ENCODE peak calls at places on chromosomes 2 and 18, in four cellular contexts. V is AG04449, X is choroid plexus epithelial cell, W is cardiac muscle cell. Q is an unnamed sample.

GRCh38 chr2:240306185-240306584 is 129.3 kb upstream of the GPC1 start:
- DNase-seq in X (no peak), W (no peak), V (no peak), Q (no peak)

GRCh38 chr2:225354281-225354774 is 45.2 kb upstream of the NYAP2 start:
- DNase-seq in X (peak; percentile 93), W (no peak), V (no peak), Q (peak; percentile 80)

GRCh38 chr2:19764998-19765397 is 136.8 kb downstream of the TTC32 start:
- DNase-seq in X (peak; percentile 35), W (peak; percentile 56), V (no peak), Q (no peak)

GRCh38 chr2:158191076-158191566 is 89.4 kb downstream of the UPP2 start:
- DNase-seq in V (no peak), X (peak; percentile 42), W (no peak), Q (no peak)

GRCh38 chr2:203782262-203782976 is 76.0 kb downstream of the CD28 start:
- DNase-seq in W (peak; percentile 98), X (peak; percentile 98), V (peak; percentile 92), Q (peak; percentile 81)

GRCh38 chr2:173075056-173075780 is 428 bp upstream of the MAP3K20 start:
- DNase-seq in X (no peak), W (no peak), V (no peak), Q (no peak)

GRCh38 chr2:36530178-36530982 is 67.6 kb downstream of the FEZ2 start:
- DNase-seq in W (peak; percentile 47), X (peak; percentile 64), V (peak; percentile 40), Q (no peak)

GRCh38 chr2:158716091-158716815 is 78.9 kb upstream of the DAPL1 start:
- DNase-seq in V (no peak), W (peak; percentile 27), X (no peak), Q (peak; percentile 36)

GRCh38 chr18:7272268-7273049 is 41.6 kb downstream of the LRRC30 start:
- DNase-seq in V (no peak), W (peak; percentile 88), X (peak; percentile 93), Q (no peak)

GRCh38 chr18:8264861-8265411 is 344.3 kb upstream of the RAB12 start:
- DNase-seq in V (no peak), X (peak; percentile 62), W (peak; percentile 27), Q (no peak)

GRCh38 chr18:23331091-23331920 is 121.8 kb upstream of the RIOK3 start:
- DNase-seq in X (no peak), V (no peak), W (no peak), Q (no peak)

GRCh38 chr2:107772380-107772779 is 54.3 kb upstream of the RGPD4 start:
- DNase-seq in W (no peak), X (no peak), V (no peak), Q (no peak)

GRCh38 chr2:174334781-174335604 is at the start of gene SP9:
- DNase-seq in X (no peak), W (peak; percentile 43), V (no peak), Q (no peak)

GRCh38 chr2:133674433-133675331 is 106.4 kb upstream of the NCKAP5 start:
- DNase-seq in X (peak; percentile 93), V (peak; percentile 85), W (peak; percentile 89), Q (peak; percentile 69)

GRCh38 chr18:944440-944839 is 39.8 kb downstream of the ADCYAP1 start:
- DNase-seq in W (peak; percentile 87), X (peak; percentile 61), V (no peak), Q (peak; percentile 82)

GRCh38 chr2:100416397-100416938 is 1.0 kb downstream of the CHST10 start:
- DNase-seq in V (no peak), X (no peak), W (peak; percentile 7), Q (no peak)

GRCh38 chr2:46737577-46737976 is 178.0 kb downstream of the MCFD2 start:
- DNase-seq in V (no peak), W (no peak), X (peak; percentile 58), Q (no peak)

GRCh38 chr2:60047944-60048525 is 505.4 kb downstream of the BCL11A start:
- DNase-seq in V (no peak), W (no peak), X (no peak), Q (no peak)

GRCh38 chr2:28387082-28387960 is 5.3 kb upstream of the FOSL2 start:
- DNase-seq in V (no peak), W (peak; percentile 73), X (peak; percentile 43), Q (no peak)

GRCh38 chr18:57077786-57078552 is 68.9 kb upstream of the BOD1L2 start:
- DNase-seq in W (no peak), X (no peak), V (no peak), Q (no peak)

GRCh38 chr18:79604205-79604912 is 75.2 kb upstream of the CTDP1 start:
- DNase-seq in X (no peak), V (no peak), W (no peak), Q (no peak)

GRCh38 chr18:57561728-57562423 is 24.6 kb downstream of the FECH start:
- DNase-seq in X (peak; percentile 75), V (no peak), W (peak; percentile 64), Q (no peak)

GRCh38 chr2:48482774-48483173 is 47.2 kb upstream of the STON1 start:
- DNase-seq in W (peak; percentile 60), X (peak; percentile 21), V (no peak), Q (no peak)

GRCh38 chr2:149601141-149601796 is 13.7 kb upstream of the MMADHC start:
- DNase-seq in W (peak; percentile 67), V (no peak), X (peak; percentile 74), Q (no peak)

GRCh38 chr2:157056200-157056676 is 201.3 kb upstream of the GALNT5 start:
- DNase-seq in W (peak; percentile 79), X (peak; percentile 86), V (no peak), Q (no peak)

GRCh38 chr2:197034969-197035368 is 108.5 kb upstream of the PGAP1 start:
- DNase-seq in V (no peak), W (no peak), X (no peak), Q (no peak)

GRCh38 chr2:146669735-146670134 is 1175.1 kb upstream of the ACVR2A start:
- DNase-seq in V (no peak), X (no peak), W (no peak), Q (no peak)

GRCh38 chr2:71460595-71461303 is 7.4 kb downstream of the DYSF start:
- DNase-seq in V (no peak), X (peak; percentile 58), W (peak; percentile 50), Q (no peak)

GRCh38 chr2:94876523-94876863 is 5.3 kb downstream of the TEKT4 start:
- DNase-seq in W (no peak), V (no peak), X (no peak), Q (no peak)

GRCh38 chr18:63936156-63936931 is 12.8 kb upstream of the HMSD start:
- DNase-seq in W (peak; percentile 83), X (peak; percentile 67), V (no peak), Q (peak; percentile 16)

GRCh38 chr2:181106789-181107418 is 126.5 kb downstream of the UBE2E3 start:
- DNase-seq in X (peak; percentile 98), V (peak; percentile 85), W (peak; percentile 83), Q (peak; percentile 93)

GRCh38 chr18:35732652-35733051 is 151.1 kb downstream of the GALNT1 start:
- DNase-seq in V (no peak), W (peak; percentile 42), X (peak; percentile 18), Q (no peak)

GRCh38 chr2:231602874-231603467 is 10.3 kb downstream of the TEX44 start:
- DNase-seq in W (no peak), V (no peak), X (no peak), Q (no peak)

GRCh38 chr2:64259301-64259700 is 115.1 kb upstream of the PELI1 start:
- DNase-seq in X (peak; percentile 54), V (no peak), W (peak; percentile 83), Q (no peak)

GRCh38 chr2:158602027-158602426 is 145.3 kb downstream of the PKP4 start:
- DNase-seq in X (no peak), W (no peak), V (no peak), Q (no peak)

GRCh38 chr2:106089611-106090010 is 104.5 kb downstream of the UXS1 start:
- DNase-seq in W (no peak), V (no peak), X (no peak), Q (no peak)

GRCh38 chr18:43620936-43621335 is 343.6 kb upstream of the SYT4 start:
- DNase-seq in V (no peak), X (peak; percentile 46), W (peak; percentile 45), Q (no peak)

GRCh38 chr2:220779918-220780317 is 792.2 kb downstream of the EPHA4 start:
- DNase-seq in V (peak; percentile 41), W (peak; percentile 65), X (peak; percentile 71), Q (peak; percentile 49)

GRCh38 chr2:26184555-26185303 is 11.8 kb downstream of the GAREM2 start:
- DNase-seq in V (peak; percentile 7), W (peak; percentile 91), X (peak; percentile 88), Q (peak; percentile 12)
- H3K4me3 ChIP-seq in V (peak overlapping the region; percentile 67), W (peak overlapping the region; percentile 19), X (peak overlapping the region; percentile 61), Q (peak overlapping the region; percentile 37)

GRCh38 chr18:47611649-47612048 is 318.8 kb downstream of the SMAD2 start:
- DNase-seq in X (no peak), W (no peak), V (no peak), Q (no peak)
- TF ChIP-seq CTCF in X (no peak), W (no peak), V (no peak), Q (no peak)

GRCh38 chr18:34223893-34224422 is 755 bp downstream of the NOL4 start:
- DNase-seq in V (no peak), W (no peak), X (peak; percentile 1), Q (no peak)

GRCh38 chr18:34224423-34225217 is at the start of gene NOL4:
- DNase-seq in X (peak; percentile 2), V (no peak), W (peak; percentile 9), Q (peak; percentile 46)

GRCh38 chr18:34222025-34222395 is 2.7 kb downstream of the NOL4 start:
- DNase-seq in X (no peak), W (no peak), V (no peak), Q (no peak)

GRCh38 chr18:34222396-34223163 is 2.1 kb downstream of the NOL4 start:
- DNase-seq in W (no peak), V (no peak), X (peak; percentile 1), Q (no peak)

DNA sequence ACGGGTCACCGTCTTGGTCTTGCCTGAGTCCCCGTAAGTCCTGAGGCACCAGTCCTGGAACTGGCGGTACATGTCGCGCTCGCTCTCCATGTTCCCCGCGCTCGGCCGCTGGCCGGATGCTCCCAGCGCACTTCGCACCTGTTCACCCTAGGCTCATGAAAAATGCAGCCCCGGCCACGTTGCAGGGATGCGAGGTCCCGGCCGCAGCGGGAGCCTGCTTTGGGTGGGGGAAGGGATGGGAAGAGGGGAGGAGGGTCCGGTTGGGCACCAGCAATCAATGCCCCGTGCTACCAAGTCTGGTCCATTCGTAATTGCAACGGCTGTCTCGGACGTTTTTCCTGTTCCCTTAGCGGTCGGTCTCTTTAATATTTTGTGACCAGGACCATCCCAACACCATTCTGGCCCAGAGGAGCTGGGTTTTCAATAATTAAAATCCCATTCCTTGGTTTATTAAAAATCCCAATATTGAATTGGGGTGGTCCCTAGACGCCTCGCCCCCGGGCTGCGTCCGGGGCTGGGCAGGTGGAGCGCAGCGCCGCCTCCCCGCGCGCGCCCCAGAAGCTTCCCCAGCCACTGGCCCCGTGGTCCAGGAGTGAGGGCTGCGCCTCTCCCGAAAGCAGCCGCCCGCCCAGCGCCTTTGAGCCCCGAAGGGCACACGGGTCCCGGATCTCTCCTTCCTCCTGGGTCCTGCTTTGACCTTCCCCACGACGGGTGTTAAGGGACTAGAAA is 1.4 kb downstream of the NOL4 start:
- DNase-seq in W (no peak), V (no peak), X (no peak), Q (no peak)
- H3K4me3 ChIP-seq in W (peak overlapping the region; percentile 62), V (peak overlapping the region; percentile 23), X (peak overlapping the region; percentile 17), Q (peak overlapping the region; percentile 68)

GRCh38 chr2:170770304-170771048 is at the start of gene ERICH2:
- DNase-seq in W (peak; percentile 71), X (peak; percentile 55), V (no peak), Q (no peak)
- TF ChIP-seq CTCF in W (peak; percentile 29), X (peak; percentile 35), V (peak; percentile 8), Q (peak; percentile 33)